ENCODE peak calls at places on chromosomes 12 and 14, in five cellular contexts. C is fibroblast of mammary gland; O is right atrium auricular region; M is K562; Q is effector memory CD4-positive, alpha-beta T cell. H is an unnamed sample.

GRCh38 chr12:74349925-74350324 is 187.7 kb upstream of the ATXN7L3B start:
- DNase-seq in Q (no peak), M (no peak), O (no peak), C (peak), H (no peak)

GRCh38 chr14:99972748-99973466 is 92.3 kb upstream of the EVL start:
- DNase-seq in C (peak), M (no peak), O (no peak), Q (no peak), H (no peak)

GRCh38 chr12:65229441-65229840 is 49.0 kb upstream of the MSRB3 start:
- DNase-seq in C (peak), M (no peak), O (no peak), Q (no peak), H (no peak)

GRCh38 chr12:92561543-92561899 is 141.3 kb upstream of the PLEKHG7 start:
- DNase-seq in C (peak), O (peak), M (no peak), Q (no peak), H (no peak)

GRCh38 chr12:122057007-122057735 is 21.4 kb upstream of the MLXIP start:
- DNase-seq in C (no peak), M (no peak), O (no peak), Q (no peak), H (no peak)

GRCh38 chr12:54005853-54006699 is 2.7 kb upstream of the HOXC8 start:
- DNase-seq in O (peak), Q (peak), C (peak), M (peak), H (peak)

GRCh38 chr14:70123796-70124195 is 65.0 kb downstream of the SLC8A3 start:
- DNase-seq in Q (no peak), C (no peak), M (no peak), O (no peak), H (no peak)

GRCh38 chr14:90839024-90839888 is 23.0 kb upstream of the TTC7B start:
- DNase-seq in M (no peak), Q (no peak), O (peak), C (peak), H (no peak)

GRCh38 chr14:65462411-65462810 is 49.9 kb downstream of the FUT8 start:
- DNase-seq in O (no peak), M (no peak), Q (no peak), C (peak), H (no peak)

GRCh38 chr14:89425931-89426330 is 8.9 kb upstream of the FOXN3 start:
- DNase-seq in C (peak), Q (no peak), O (peak), M (no peak), H (no peak)

GRCh38 chr14:66508846-66509621 is 1.1 kb downstream of the GPHN start:
- DNase-seq in C (peak), Q (peak), O (no peak), M (peak), H (peak)

GRCh38 chr12:44875954-44876553 is at the start of gene NELL2:
- DNase-seq in O (no peak), C (peak), Q (peak), M (peak), H (peak)

GRCh38 chr12:130134563-130134915 is 27.7 kb upstream of the FZD10 start:
- DNase-seq in Q (no peak), O (no peak), M (no peak), C (no peak), H (no peak)

GRCh38 chr14:100065161-100065871 is at the start of gene EVL:
- DNase-seq in O (no peak), M (no peak), C (no peak), Q (no peak), H (no peak)

GRCh38 chr12:49019435-49020317 is 1.1 kb upstream of the PRKAG1 start:
- DNase-seq in C (peak), O (no peak), Q (peak), M (peak), H (no peak)

GRCh38 chr14:64974563-64974962 is 2.4 kb upstream of the RAB15 start:
- DNase-seq in C (no peak), M (no peak), Q (no peak), O (no peak), H (no peak)

GRCh38 chr14:53247596-53248370 is 94.7 kb upstream of the DDHD1 start:
- DNase-seq in M (no peak), C (no peak), Q (no peak), O (no peak), H (no peak)

GRCh38 chr14:71594828-71595227 is 337.4 kb upstream of the RGS6 start:
- DNase-seq in O (no peak), Q (no peak), C (peak), M (no peak), H (no peak)

GRCh38 chr14:66025779-66026178 is 460.4 kb upstream of the CCDC196 start:
- DNase-seq in O (no peak), Q (no peak), M (no peak), C (no peak), H (no peak)

GRCh38 chr12:75378354-75378753 is 12.5 kb upstream of the GLIPR1L2 start:
- DNase-seq in M (no peak), Q (no peak), C (peak), O (no peak), H (no peak)

GRCh38 chr12:90854136-90854689 is 100.8 kb downstream of the CCER1 start:
- DNase-seq in C (peak), Q (no peak), M (no peak), O (no peak), H (no peak)

GRCh38 chr12:8065991-8066594 is at the start of gene C3AR1:
- DNase-seq in O (no peak), Q (peak), C (peak), M (no peak), H (no peak)

GRCh38 chr14:81416233-81416927 is 16.3 kb upstream of the STON2 start:
- DNase-seq in M (no peak), C (no peak), Q (no peak), O (no peak), H (no peak)

GRCh38 chr14:49408187-49408963 is 177.8 kb downstream of the RPS29 start:
- DNase-seq in O (no peak), C (peak), M (no peak), Q (no peak), H (no peak)

GRCh38 chr14:102464846-102465341 is 44.7 kb downstream of the ANKRD9 start:
- DNase-seq in M (no peak), Q (no peak), C (no peak), O (no peak), H (no peak)

GRCh38 chr14:93765032-93765626 is 23.2 kb downstream of the PRIMA1 start:
- DNase-seq in C (no peak), O (no peak), M (no peak), Q (no peak), H (no peak)

GRCh38 chr12:6230321-6231110 is 30.3 kb downstream of the CD9 start:
- DNase-seq in C (no peak), M (no peak), Q (peak), O (no peak), H (no peak)

GRCh38 chr12:75542942-75543341 is 31.5 kb upstream of the KRR1 start:
- DNase-seq in O (no peak), C (peak), M (no peak), Q (no peak), H (no peak)

GRCh38 chr12:29389295-29389919 is 8.4 kb upstream of the ERGIC2 start:
- DNase-seq in C (no peak), Q (no peak), M (no peak), O (no peak), H (no peak)

GRCh38 chr12:55280991-55281390 is 15.4 kb downstream of the OR6C6 start:
- DNase-seq in M (no peak), Q (no peak), O (no peak), C (no peak), H (no peak)

GRCh38 chr12:28489256-28489655 is 299.0 kb downstream of the CCDC91 start:
- DNase-seq in Q (no peak), O (no peak), C (peak), M (no peak), H (no peak)

GRCh38 chr12:6334940-6335450 is 6.9 kb downstream of the TNFRSF1A start:
- DNase-seq in C (peak), M (no peak), O (no peak), Q (no peak), H (no peak)

GRCh38 chr12:52013626-52014310 is 7.0 kb downstream of the TAMALIN start:
- DNase-seq in O (no peak), Q (no peak), C (no peak), M (no peak), H (no peak)

GRCh38 chr14:99286761-99287160 is 14.8 kb upstream of the BCL11B start:
- DNase-seq in O (no peak), Q (no peak), C (no peak), M (no peak), H (no peak)

GRCh38 chr14:24481622-24482324 is 26.3 kb downstream of the CMA1 start:
- DNase-seq in M (peak), Q (peak), C (peak), O (no peak), H (no peak)